ENCODE peak calls at places on chromosomes 2 and 18, in ten cellular contexts. J is heart left ventricle, M is aorta, Z is suprapubic skin, A is sigmoid colon, F is mesendoderm, R is lower lobe of right lung, K is neuronal stem cell, B is PC-3, H is adrenal gland. Y is an unnamed sample.

GRCh38 chr2:20108655-20109396 is 57.4 kb upstream of the LAPTM4A start:
- DNase-seq in J (no peak), M (no peak), Z (no peak), A (no peak), F (no peak), R (no peak), K (no peak), B (peak; percentile 70), H (no peak), Y (no peak)

GRCh38 chr2:55887906-55888625 is 35.5 kb downstream of the EFEMP1 start:
- DNase-seq in J (no peak), M (no peak), Z (no peak), A (no peak), F (no peak), R (no peak), K (no peak), B (peak; percentile 61), H (no peak), Y (no peak)

GRCh38 chr2:237154050-237154638 is 68.5 kb downstream of the COPS8 start:
- DNase-seq in J (no peak), M (no peak), Z (no peak), A (no peak), F (peak; percentile 78), R (no peak), K (peak; percentile 47), B (peak; percentile 70), H (peak; percentile 48), Y (peak; percentile 12)

GRCh38 chr18:23924813-23925212 is 89.7 kb upstream of the TTC39C start:
- DNase-seq in J (no peak), M (no peak), Z (no peak), A (no peak), F (no peak), R (no peak), K (no peak), B (peak; percentile 34), H (no peak), Y (no peak)

GRCh38 chr2:196468394-196468793 is 171.1 kb upstream of the CCDC150 start:
- DNase-seq in J (no peak), M (no peak), Z (no peak), A (no peak), F (peak; percentile 37), R (no peak), K (no peak), B (peak; percentile 23), H (no peak), Y (no peak)

GRCh38 chr2:53075760-53076159 is 691.8 kb upstream of the CHAC2 start:
- DNase-seq in J (no peak), M (no peak), Z (no peak), A (no peak), F (no peak), R (no peak), K (no peak), B (no peak), H (no peak), Y (no peak)

GRCh38 chr2:96604104-96604503 is 34.0 kb downstream of the KANSL3 start:
- DNase-seq in J (no peak), M (no peak), Z (no peak), A (no peak), F (peak; percentile 67), R (no peak), K (no peak), B (no peak), H (no peak), Y (no peak)

GRCh38 chr2:200810252-200810650 is 1.5 kb upstream of the BZW1 start:
- DNase-seq in J (peak; percentile 23), M (no peak), Z (no peak), A (no peak), F (peak; percentile 37), R (no peak), K (no peak), B (peak; percentile 94), H (peak; percentile 30), Y (no peak)

GRCh38 chr2:179332903-179333302 is 68.3 kb upstream of the SESTD1 start:
- DNase-seq in J (no peak), M (no peak), Z (no peak), A (no peak), F (no peak), R (no peak), K (no peak), B (peak; percentile 87), H (no peak), Y (no peak)

GRCh38 chr18:79515944-79516351 is 120.2 kb downstream of the NFATC1 start:
- DNase-seq in J (no peak), M (peak; percentile 55), Z (no peak), A (peak; percentile 42), F (no peak), R (no peak), K (no peak), B (no peak), H (no peak), Y (no peak)

GRCh38 chr2:189492451-189492850 is 51.2 kb downstream of the WDR75 start:
- DNase-seq in J (no peak), M (no peak), Z (no peak), A (no peak), F (no peak), R (no peak), K (no peak), B (peak; percentile 40), H (no peak), Y (no peak)

GRCh38 chr18:13797157-13797611 is 26.8 kb upstream of the MC5R start:
- DNase-seq in J (no peak), M (no peak), Z (no peak), A (no peak), F (no peak), R (no peak), K (no peak), B (peak; percentile 84), H (no peak), Y (no peak)

GRCh38 chr2:5925620-5926019 is 233.4 kb downstream of the SOX11 start:
- DNase-seq in J (no peak), M (no peak), Z (no peak), A (no peak), F (no peak), R (no peak), K (no peak), B (no peak), H (no peak), Y (no peak)

GRCh38 chr2:70698847-70699246 is 69.2 kb downstream of the ADD2 start:
- DNase-seq in J (no peak), M (no peak), Z (no peak), A (no peak), F (no peak), R (no peak), K (no peak), B (no peak), H (no peak), Y (no peak)

GRCh38 chr18:75249672-75250470 is 39.3 kb downstream of the TSHZ1 start:
- DNase-seq in J (no peak), M (no peak), Z (no peak), A (no peak), F (no peak), R (no peak), K (no peak), B (no peak), H (no peak), Y (no peak)

GRCh38 chr2:61460168-61460567 is 10.7 kb downstream of the USP34 start:
- DNase-seq in J (no peak), M (no peak), Z (no peak), A (no peak), F (no peak), R (no peak), K (no peak), B (peak; percentile 59), H (peak; percentile 73), Y (no peak)
- H3K4me1 ChIP-seq in J (peaks cover 14% of the 10 kb centered on the region), M (peaks cover 6% of the 10 kb centered on the region), Z (peaks cover 13% of the 10 kb centered on the region), A (peaks cover 62% of the 10 kb centered on the region), F (no peaks in the 10 kb centered on the region), R (peaks cover 55% of the 10 kb centered on the region), K (no peaks in the 10 kb centered on the region), B (peaks cover 10% of the 10 kb centered on the region), H (peaks cover 18% of the 10 kb centered on the region), Y (peaks cover 67% of the 10 kb centered on the region)

GRCh38 chr2:24806660-24807036 is 13.4 kb downstream of the CENPO start:
- DNase-seq in J (no peak), M (no peak), Z (no peak), A (no peak), F (no peak), R (no peak), K (no peak), B (peak; percentile 62), H (no peak), Y (no peak)
- H3K4me1 ChIP-seq in J (no peaks in the 10 kb centered on the region), M (no peaks in the 10 kb centered on the region), Z (no peaks in the 10 kb centered on the region), A (no peaks in the 10 kb centered on the region), F (no peaks in the 10 kb centered on the region), R (no peaks in the 10 kb centered on the region), K (no peaks in the 10 kb centered on the region), B (peaks cover 44% of the 10 kb centered on the region), H (no peaks in the 10 kb centered on the region), Y (no peaks in the 10 kb centered on the region)

GRCh38 chr2:41160439-41160838 is 708.5 kb upstream of the SLC8A1 start:
- DNase-seq in J (no peak), M (no peak), Z (no peak), A (no peak), F (peak; percentile 13), R (no peak), K (no peak), B (peak; percentile 46), H (no peak), Y (no peak)
- H3K4me1 ChIP-seq in J (no peaks in the 10 kb centered on the region), M (no peaks in the 10 kb centered on the region), Z (no peaks in the 10 kb centered on the region), A (no peaks in the 10 kb centered on the region), F (no peaks in the 10 kb centered on the region), R (no peaks in the 10 kb centered on the region), K (no peaks in the 10 kb centered on the region), B (peaks cover 8% of the 10 kb centered on the region), H (no peaks in the 10 kb centered on the region), Y (no peaks in the 10 kb centered on the region)

DNA sequence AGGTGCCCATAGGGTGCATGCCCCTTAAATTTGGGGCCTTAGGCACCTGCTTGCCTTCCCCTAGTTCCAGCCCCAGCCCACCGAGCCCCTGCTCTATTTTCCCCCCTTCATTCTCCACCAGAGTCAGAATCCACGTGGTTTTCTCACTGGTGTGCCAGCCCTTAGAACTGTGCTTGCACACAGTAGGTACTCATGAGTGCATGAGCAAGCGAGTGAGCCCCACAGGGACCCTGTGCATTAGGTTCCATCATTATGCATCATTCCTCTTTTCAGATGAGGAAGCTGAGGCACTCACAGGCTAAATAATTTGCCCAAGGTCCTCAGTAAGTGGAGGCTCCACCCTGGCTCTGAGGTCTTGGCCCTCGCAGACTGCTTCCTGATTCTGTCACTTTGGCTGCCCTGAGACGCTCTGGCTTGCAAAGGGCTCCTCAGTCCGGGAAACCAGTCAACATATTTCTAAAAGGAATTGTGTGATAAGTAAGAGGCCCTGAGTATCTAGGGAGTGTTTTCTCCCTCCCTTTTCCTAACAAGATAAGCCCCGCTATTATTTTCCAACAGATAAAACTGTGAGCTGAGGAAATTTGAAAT is 71.7 kb downstream of the IL1R2 start:
- DNase-seq in J (peak; percentile 67), M (peak; percentile 84), Z (peak; percentile 83), A (peak; percentile 86), F (peak; percentile 13), R (peak; percentile 80), K (no peak), B (no peak), H (peak; percentile 80), Y (no peak)
- H3K4me1 ChIP-seq in J (peaks cover 45% of the 10 kb centered on the region), M (peaks cover 2% of the 10 kb centered on the region), Z (peaks cover 68% of the 10 kb centered on the region), A (peaks cover 78% of the 10 kb centered on the region), F (no peaks in the 10 kb centered on the region), R (peaks cover 77% of the 10 kb centered on the region), K (no peaks in the 10 kb centered on the region), B (peaks cover 26% of the 10 kb centered on the region), H (peaks cover 37% of the 10 kb centered on the region), Y (no peaks in the 10 kb centered on the region)

DNA sequence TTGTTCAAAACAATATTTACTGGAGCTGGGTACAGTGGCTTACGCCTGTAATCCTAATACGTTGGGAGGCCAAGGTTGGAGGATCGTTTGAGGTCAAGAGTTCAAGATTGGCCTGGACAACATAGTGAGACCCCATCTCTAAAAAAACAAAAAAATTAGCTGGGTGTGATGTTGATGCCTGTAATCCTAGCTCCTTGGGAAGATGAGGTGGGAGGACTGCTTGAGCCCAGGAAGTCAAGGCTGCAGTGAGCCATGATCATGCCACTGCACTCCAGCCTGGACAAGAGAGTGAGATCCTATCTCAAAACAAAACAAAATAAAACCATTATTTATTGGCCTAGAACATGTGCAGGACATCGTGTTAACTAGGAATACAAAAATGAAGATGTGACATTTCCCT is 77.5 kb downstream of the COLEC12 start:
- DNase-seq in J (no peak), M (no peak), Z (no peak), A (no peak), F (no peak), R (no peak), K (no peak), B (no peak), H (no peak), Y (no peak)
- H3K4me1 ChIP-seq in J (no peaks in the 10 kb centered on the region), M (no peaks in the 10 kb centered on the region), Z (peaks cover 12% of the 10 kb centered on the region), A (no peaks in the 10 kb centered on the region), F (no peaks in the 10 kb centered on the region), R (peaks cover 9% of the 10 kb centered on the region), K (no peaks in the 10 kb centered on the region), B (no peaks in the 10 kb centered on the region), H (no peaks in the 10 kb centered on the region), Y (no peaks in the 10 kb centered on the region)

Y was measured in CD8-positive, alpha-beta memory T cell.